ENCODE peak calls at places on chromosomes 11 and 22, in six cellular contexts. W, T, D, E, L and O are unnamed samples.

GRCh38 chr11:78140392-78141077 is 1.1 kb upstream of the ALG8 start:
- DNase-seq in W (no peak), D (no peak), L (no peak), E (no peak), T (peak), O (no peak)

GRCh38 chr11:17930544-17931144 is 82.2 kb downstream of the SERGEF start:
- DNase-seq in E (no peak), W (no peak), D (no peak), L (no peak), T (no peak), O (no peak)

GRCh38 chr11:78351193-78351592 is 66.4 kb downstream of the GAB2 start:
- DNase-seq in L (no peak), E (no peak), D (no peak), T (no peak), W (no peak), O (no peak)

GRCh38 chr11:12845739-12846358 is 163.3 kb upstream of the RASSF10 start:
- DNase-seq in D (no peak), T (no peak), L (peak), E (peak), W (peak), O (no peak)

GRCh38 chr11:61603667-61604066 is 22.8 kb upstream of the SYT7 start:
- DNase-seq in D (no peak), W (no peak), L (no peak), T (no peak), E (no peak), O (no peak)

GRCh38 chr11:8682219-8683114 is at the start of the genes RPL27A and TRIM66:
- DNase-seq in E (peak), T (peak), D (peak), W (peak), L (peak), O (peak)

GRCh38 chr22:45549739-45550138 is 47.1 kb downstream of the FBLN1 start:
- DNase-seq in E (no peak), T (no peak), L (no peak), W (no peak), D (no peak), O (no peak)

GRCh38 chr11:129611661-129612566 is 203.7 kb upstream of the TMEM45B start:
- DNase-seq in L (no peak), W (no peak), E (peak), D (no peak), T (no peak), O (no peak)

GRCh38 chr11:67629386-67630229 is at the start of gene NUDT8:
- DNase-seq in W (peak), T (peak), L (peak), E (peak), D (peak), O (no peak)

GRCh38 chr11:17786824-17787525 is 52.4 kb downstream of the KCNC1 start:
- DNase-seq in E (no peak), L (no peak), T (peak), D (no peak), W (no peak), O (no peak)

GRCh38 chr22:40594924-40595323 is 41.6 kb downstream of the MRTFA start:
- DNase-seq in T (no peak), W (no peak), L (no peak), E (no peak), D (no peak), O (no peak)

GRCh38 chr11:110479445-110480101 is 49.8 kb downstream of the FDX1 start:
- DNase-seq in D (no peak), T (peak), L (no peak), E (no peak), W (no peak), O (peak)

GRCh38 chr11:90204832-90205646 is 17.8 kb downstream of the CHORDC1 start:
- DNase-seq in D (peak), W (peak), L (no peak), T (peak), E (peak), O (peak)

GRCh38 chr22:39707351-39707750 is 136.8 kb downstream of the CACNA1I start:
- DNase-seq in T (no peak), L (no peak), W (no peak), E (no peak), D (no peak), O (no peak)

GRCh38 chr11:68524681-68525080 is 64.1 kb downstream of the PPP6R3 start:
- DNase-seq in D (no peak), E (no peak), T (no peak), L (no peak), W (peak), O (no peak)

GRCh38 chr11:79042824-79043223 is 398.0 kb downstream of the TENM4 start:
- DNase-seq in L (no peak), E (no peak), D (no peak), T (no peak), W (no peak), O (no peak)

GRCh38 chr22:24994070-24994763 is 41.7 kb downstream of the KIAA1671 start:
- DNase-seq in W (no peak), D (no peak), L (no peak), T (no peak), E (no peak), O (no peak)

GRCh38 chr11:128536521-128536920 is 50.8 kb downstream of the ETS1 start:
- DNase-seq in E (no peak), W (no peak), L (no peak), D (no peak), T (no peak), O (no peak)

GRCh38 chr22:29813126-29813525 is 24.9 kb downstream of the ASCC2 start:
- DNase-seq in D (no peak), T (no peak), W (no peak), E (no peak), L (no peak), O (no peak)

GRCh38 chr22:29813563-29813962 is 24.5 kb downstream of the ASCC2 start:
- DNase-seq in W (no peak), E (no peak), D (no peak), T (no peak), L (no peak), O (no peak)

GRCh38 chr22:29815580-29815979 is 22.5 kb downstream of the ASCC2 start:
- DNase-seq in L (no peak), W (no peak), E (no peak), D (no peak), T (no peak), O (no peak)

GRCh38 chr22:29816128-29816527 is 21.9 kb downstream of the ASCC2 start:
- DNase-seq in T (peak), W (no peak), E (peak), D (no peak), L (peak), O (no peak)

GRCh38 chr22:29814003-29814402 is 24.1 kb downstream of the ASCC2 start:
- DNase-seq in T (no peak), D (no peak), E (no peak), L (no peak), W (no peak), O (no peak)
- H3K27ac ChIP-seq in T (no peak), D (no peak), E (no peak), L (peak), W (no peak), O (no peak)

GRCh38 chr11:2094354-2095197 is 44.6 kb downstream of the IGF2 start:
- DNase-seq in D (no peak), E (no peak), T (no peak), L (no peak), W (no peak), O (no peak)
- H3K4me3 ChIP-seq in D (no peak), E (no peak), T (no peak), L (no peak), W (no peak), O (no peak)

GRCh38 chr11:116773203-116774112 is 671 bp upstream of the BUD13 start:
- DNase-seq in E (no peak), D (no peak), W (peak), L (no peak), T (no peak), O (no peak)
- H3K27ac ChIP-seq in E (peak), D (peak), W (no peak), L (peak), T (peak), O (peak)

DNA sequence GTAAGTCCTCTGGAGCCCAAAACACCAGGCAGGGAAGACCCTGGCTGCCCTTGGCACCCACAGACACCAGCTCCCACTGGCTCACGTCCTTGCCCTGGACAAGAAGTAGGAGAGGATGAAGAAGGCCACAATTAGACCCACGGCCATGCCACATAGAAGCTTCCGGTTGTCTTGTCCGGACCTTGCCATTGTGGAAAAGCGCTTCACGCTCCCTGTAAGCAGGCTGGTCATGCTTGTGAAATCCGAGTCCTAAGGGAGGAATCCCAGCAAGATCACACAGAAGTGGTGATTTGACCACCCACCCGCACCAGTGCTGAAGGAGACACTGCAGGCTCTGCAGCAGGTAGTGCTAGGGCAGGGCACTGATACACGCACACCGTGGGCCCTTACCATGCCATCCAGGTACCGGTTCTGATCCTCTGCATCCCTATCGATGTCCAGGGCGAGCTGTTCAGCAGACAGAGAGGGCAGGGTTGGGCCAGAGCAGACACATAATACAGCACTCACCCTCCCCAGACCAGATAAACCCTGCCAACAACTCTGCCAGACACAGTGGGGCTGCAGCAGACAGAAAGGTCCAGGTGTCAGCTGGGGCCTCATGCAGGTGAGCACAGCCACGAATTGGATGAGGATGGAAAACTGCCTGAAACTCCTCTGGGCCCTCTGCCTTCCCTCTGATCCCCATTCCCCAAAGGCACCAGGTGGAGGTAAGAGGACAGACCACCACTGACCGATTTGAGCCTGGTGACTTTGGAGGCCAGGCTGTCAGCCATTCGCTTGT is 1.8 kb downstream of the BET1L start:
- DNase-seq in D (no peak), W (no peak), T (no peak), E (no peak), L (no peak), O (no peak)
- H3K4me3 ChIP-seq in D (peak), W (no peak), T (no peak), E (no peak), L (peak), O (no peak)

GRCh38 chr22:20920881-20921203 is 3.6 kb downstream of the CRKL start:
- DNase-seq in E (no peak), D (no peak), L (no peak), W (no peak), T (no peak), O (no peak)

GRCh38 chr22:20922141-20922751 is 5.0 kb downstream of the CRKL start:
- DNase-seq in T (no peak), E (no peak), W (no peak), D (no peak), L (no peak), O (no peak)

GRCh38 chr22:20919718-20920117 is 2.5 kb downstream of the CRKL start:
- DNase-seq in W (peak), L (no peak), T (no peak), E (no peak), D (no peak), O (no peak)

GRCh38 chr22:20916916-20917810 is at the start of gene CRKL:
- DNase-seq in D (peak), E (peak), T (peak), L (peak), W (peak), O (peak)

GRCh38 chr22:20918663-20919220 is 1.5 kb downstream of the CRKL start:
- DNase-seq in L (no peak), D (no peak), W (no peak), E (peak), T (no peak), O (no peak)
- H3K27ac ChIP-seq in L (peak), D (no peak), W (peak), E (no peak), T (peak), O (peak)

DNA sequence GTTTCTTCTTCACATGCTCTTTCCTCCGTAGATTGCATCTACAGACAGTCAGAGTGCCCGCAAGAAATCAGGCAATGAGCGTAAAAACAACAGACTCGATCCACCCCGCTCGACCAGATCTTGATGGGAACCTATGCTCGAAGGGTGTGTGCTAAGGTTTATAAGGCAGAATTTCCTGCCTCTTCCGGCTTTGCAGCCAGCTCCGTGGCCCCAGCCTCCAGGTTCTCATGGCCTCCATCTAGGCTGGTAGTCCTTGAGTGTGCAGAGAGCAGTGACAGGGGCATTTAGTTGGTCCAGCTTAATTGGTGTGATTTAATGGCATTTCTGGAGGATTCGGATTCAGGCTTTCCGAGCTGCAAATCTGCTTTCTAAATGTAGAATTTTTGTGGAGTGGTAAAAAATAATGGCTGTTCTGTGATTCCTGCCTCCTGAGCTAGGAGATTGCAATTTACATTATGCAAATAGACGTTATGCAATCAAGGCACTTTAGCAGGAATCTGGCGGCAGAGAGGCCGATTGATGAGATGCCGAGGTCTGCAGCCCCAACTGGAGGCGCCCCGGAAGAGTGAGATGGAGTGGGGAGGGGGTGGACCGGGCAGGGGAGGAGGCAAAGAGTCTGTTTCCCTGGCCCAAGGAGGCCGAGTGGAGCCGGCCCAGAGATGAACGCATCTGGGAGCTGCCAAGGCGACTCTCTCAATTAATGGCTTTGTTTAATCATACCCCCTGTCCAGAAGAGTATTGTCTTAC is 75.2 kb downstream of the PKNOX2 start:
- DNase-seq in T (no peak), L (no peak), D (no peak), E (no peak), W (no peak), O (peak)
- H3K4me3 ChIP-seq in T (no peak), L (no peak), D (no peak), E (no peak), W (no peak), O (peak)

GRCh38 chr11:30422389-30422788 is 99.5 kb downstream of the ARL14EP start:
- DNase-seq in L (no peak), E (peak), W (no peak), T (no peak), D (peak), O (no peak)
- H3K27ac ChIP-seq in L (no peak), E (no peak), W (no peak), T (peak), D (peak), O (no peak)

GRCh38 chr11:36564376-36565032 is 3.3 kb upstream of the RAG1 start:
- DNase-seq in D (peak), W (peak), T (peak), E (peak), L (no peak), O (peak)
- H3K4me3 ChIP-seq in D (peak), W (no peak), T (peak), E (no peak), L (peak), O (peak)

GRCh38 chr22:19037282-19038163 is 84.7 kb downstream of the DGCR2 start:
- DNase-seq in T (no peak), E (no peak), L (no peak), W (no peak), D (no peak), O (no peak)

GRCh38 chr22:19039448-19039780 is 82.8 kb downstream of the DGCR2 start:
- DNase-seq in W (no peak), D (no peak), L (no peak), E (no peak), T (no peak), O (no peak)

GRCh38 chr22:19036523-19037273 is 85.5 kb downstream of the DGCR2 start:
- DNase-seq in W (no peak), D (no peak), L (no peak), E (no peak), T (peak), O (no peak)

GRCh38 chr22:19038728-19039447 is 83.3 kb downstream of the DGCR2 start:
- DNase-seq in W (no peak), E (no peak), T (no peak), L (no peak), D (no peak), O (no peak)

GRCh38 chr22:19038164-19038546 is 84.1 kb downstream of the DGCR2 start:
- DNase-seq in D (no peak), E (no peak), L (no peak), W (no peak), T (no peak), O (no peak)
- H3K27ac ChIP-seq in D (no peak), E (no peak), L (no peak), W (no peak), T (no peak), O (no peak)